ENCODE peak calls at places on chromosome 16, in four cellular contexts. P is K562, L is GM12878, Q is HepG2. Z is an unnamed sample.

GRCh38 chr16:52469775-52470174 is 77.2 kb downstream of the TOX3 start:
- DNase-seq in P (no peak), L (no peak), Q (peak; percentile 38), Z (no peak)

GRCh38 chr16:67030221-67030962 is 1.4 kb downstream of the CBFB start:
- DNase-seq in P (no peak), L (no peak), Q (no peak), Z (peak; percentile 19)

GRCh38 chr16:76676356-76676755 is 399.2 kb downstream of the CNTNAP4 start:
- DNase-seq in P (no peak), L (no peak), Q (no peak), Z (no peak)

GRCh38 chr16:77376358-77376757 is 58.5 kb downstream of the ADAMTS18 start:
- DNase-seq in P (no peak), L (no peak), Q (no peak), Z (no peak)

GRCh38 chr16:12356622-12357365 is 380.3 kb downstream of the SNX29 start:
- DNase-seq in P (peak; percentile 34), L (no peak), Q (no peak), Z (no peak)

GRCh38 chr16:35409503-35409902 is 1950.1 kb downstream of the TP53TG3F start:
- DNase-seq in P (no peak), L (no peak), Q (no peak), Z (no peak)

GRCh38 chr16:86575754-86576557 is 2.4 kb upstream of the FOXL1 start:
- DNase-seq in P (peak; percentile 94), L (no peak), Q (peak; percentile 63), Z (no peak)

GRCh38 chr16:57903656-57904055 is 67.3 kb downstream of the CNGB1 start:
- DNase-seq in P (no peak), L (no peak), Q (no peak), Z (no peak)

GRCh38 chr16:87789437-87790277 is 23.9 kb upstream of the KLHDC4 start:
- DNase-seq in P (no peak), L (no peak), Q (peak; percentile 95), Z (no peak)

GRCh38 chr16:77434365-77435239 is at the start of gene ADAMTS18:
- DNase-seq in P (no peak), L (no peak), Q (no peak), Z (peak; percentile 63)

GRCh38 chr16:12539185-12539929 is 264.3 kb downstream of the CPPED1 start:
- DNase-seq in P (no peak), L (peak; percentile 87), Q (no peak), Z (no peak)

GRCh38 chr16:53792161-53792951 is 88.4 kb downstream of the FTO start:
- DNase-seq in P (no peak), L (no peak), Q (no peak), Z (no peak)

GRCh38 chr16:53958481-53958880 is 254.5 kb downstream of the FTO start:
- DNase-seq in P (no peak), L (no peak), Q (no peak), Z (no peak)

GRCh38 chr16:17173134-17173729 is 297.5 kb downstream of the XYLT1 start:
- DNase-seq in P (no peak), L (no peak), Q (peak; percentile 24), Z (no peak)

GRCh38 chr16:30488764-30489595 is 16.4 kb downstream of the ITGAL start:
- DNase-seq in P (no peak), L (no peak), Q (peak; percentile 78), Z (no peak)

GRCh38 chr16:29806096-29806579 is at the start of gene MAZ:
- DNase-seq in P (peak; percentile 78), L (no peak), Q (no peak), Z (no peak)

GRCh38 chr16:71367243-71367976 is 8.9 kb downstream of the CALB2 start:
- DNase-seq in P (peak; percentile 75), L (peak; percentile 2), Q (peak; percentile 55), Z (peak; percentile 67)

GRCh38 chr16:56424404-56424765 is 960 bp downstream of the AMFR start:
- DNase-seq in P (no peak), L (no peak), Q (no peak), Z (no peak)

GRCh38 chr16:72129976-72130656 is 36.5 kb downstream of the DHX38 start:
- DNase-seq in P (no peak), L (no peak), Q (no peak), Z (no peak)

GRCh38 chr16:77850637-77851330 is 62.4 kb downstream of the VAT1L start:
- DNase-seq in P (no peak), L (no peak), Q (no peak), Z (no peak)

GRCh38 chr16:78127130-78127529 is 27.7 kb downstream of the WWOX start:
- DNase-seq in P (no peak), L (no peak), Q (no peak), Z (no peak)

GRCh38 chr16:74455213-74455612 is 33.9 kb upstream of the CLEC18B start:
- DNase-seq in P (no peak), L (no peak), Q (peak; percentile 27), Z (no peak)

GRCh38 chr16:11472410-11472809 is 114.3 kb downstream of the LITAF start:
- DNase-seq in P (no peak), L (no peak), Q (no peak), Z (no peak)

GRCh38 chr16:53257001-53257400 is 177.3 kb upstream of the RBL2 start:
- DNase-seq in P (no peak), L (no peak), Q (no peak), Z (no peak)

GRCh38 chr16:160691-161190 is 5.0 kb upstream of the HBM start:
- DNase-seq in P (no peak), L (no peak), Q (no peak), Z (no peak)

GRCh38 chr16:87321336-87322107 is 4.3 kb upstream of the C16orf95 start:
- DNase-seq in P (no peak), L (no peak), Q (no peak), Z (no peak)

GRCh38 chr16:46658925-46659324 is 30.1 kb downstream of the VPS35 start:
- DNase-seq in P (no peak), L (peak; percentile 76), Q (no peak), Z (no peak)

GRCh38 chr16:89294486-89294885 is 77.0 kb downstream of the ZNF778 start:
- DNase-seq in P (no peak), L (no peak), Q (no peak), Z (no peak)

GRCh38 chr16:69820926-69821541 is 58.9 kb downstream of the WWP2 start:
- DNase-seq in P (no peak), L (no peak), Q (peak; percentile 81), Z (no peak)

GRCh38 chr16:22381392-22381791 is 7.0 kb upstream of the CDR2 start:
- DNase-seq in P (no peak), L (no peak), Q (no peak), Z (no peak)

GRCh38 chr16:19109288-19109664 is 4.5 kb upstream of the ITPRIPL2 start:
- DNase-seq in P (no peak), L (no peak), Q (no peak), Z (no peak)

GRCh38 chr16:78666318-78666717 is 566.9 kb downstream of the WWOX start:
- DNase-seq in P (no peak), L (no peak), Q (no peak), Z (no peak)

GRCh38 chr16:84281077-84281476 is 13.6 kb upstream of the WFDC1 start:
- DNase-seq in P (peak; percentile 71), L (no peak), Q (no peak), Z (peak; percentile 74)

GRCh38 chr16:70681382-70682238 is 4.2 kb downstream of the MTSS2 start:
- DNase-seq in P (no peak), L (no peak), Q (peak; percentile 92), Z (no peak)

GRCh38 chr16:75591001-75591852 is 25.0 kb downstream of the GABARAPL2 start:
- DNase-seq in P (no peak), L (no peak), Q (no peak), Z (no peak)

GRCh38 chr16:1261131-1261917 is 5.5 kb downstream of the TPSD1 start:
- DNase-seq in P (no peak), L (no peak), Q (no peak), Z (no peak)
- TF ChIP-seq EZH2 in P (no peak), L (no peak), Q (peak; percentile 77), Z (no peak)

DNA sequence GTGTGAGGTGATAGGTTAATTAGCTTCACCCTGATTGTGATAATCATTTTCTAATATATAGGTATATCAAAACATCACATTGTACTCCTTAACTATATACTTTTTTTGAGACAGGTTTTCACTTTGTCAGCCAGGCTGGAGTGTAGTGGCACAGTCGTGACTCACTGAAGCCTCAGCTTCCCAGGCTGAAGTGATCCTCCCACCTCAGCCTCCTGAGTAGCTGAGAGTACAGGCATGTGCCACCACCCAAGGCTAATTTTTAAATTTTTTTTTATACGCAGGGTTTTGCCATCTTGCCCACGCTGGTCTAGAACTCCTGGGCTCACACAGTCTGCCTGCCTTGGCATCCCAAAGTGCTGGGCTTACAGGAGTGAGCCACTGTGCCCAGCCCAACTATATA is 455.3 kb upstream of the MAF start:
- DNase-seq in P (no peak), L (no peak), Q (no peak), Z (no peak)
- TF ChIP-seq HDAC2 in P (no peak), L (no peak), Q (no peak), Z (no peak)

DNA sequence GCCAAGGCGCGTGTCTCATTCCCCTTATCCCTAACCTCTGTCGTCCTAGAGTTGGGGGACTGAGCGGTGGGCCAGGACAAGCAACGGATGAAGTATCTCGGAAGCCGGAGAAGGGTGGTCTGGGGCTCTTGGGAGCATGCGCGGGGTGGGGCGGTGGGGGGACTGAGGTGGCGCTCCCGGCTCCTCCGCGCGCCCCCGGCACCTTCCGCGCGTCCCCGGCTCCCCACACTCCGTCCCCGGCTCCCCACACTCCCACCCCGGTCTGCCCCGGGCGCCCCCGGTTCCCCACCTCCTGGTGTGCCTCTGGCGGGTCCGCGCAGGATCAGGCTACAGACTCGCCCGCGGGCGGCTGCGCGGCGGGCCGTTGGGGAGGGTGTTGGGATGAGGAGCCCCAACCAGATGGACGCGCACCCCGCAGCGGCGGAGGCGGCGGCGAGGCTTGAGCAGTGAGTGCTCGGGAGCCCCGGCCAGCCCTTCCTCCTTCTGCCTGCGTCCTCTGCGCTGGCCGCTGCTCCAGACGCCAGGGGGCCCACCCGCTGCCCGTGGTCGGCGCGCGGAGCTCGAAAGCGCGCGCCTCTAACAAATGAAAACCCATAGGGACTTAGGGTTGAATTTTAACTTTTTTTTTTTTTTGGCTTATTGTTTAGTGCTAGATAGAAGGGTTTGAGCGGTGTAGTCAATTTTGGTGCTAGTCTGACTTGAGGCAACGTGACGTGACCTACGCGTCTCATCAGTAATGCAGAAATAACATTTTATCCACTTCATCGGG is 5.6 kb upstream of the CRYM start:
- DNase-seq in P (no peak), L (no peak), Q (peak; percentile 51), Z (peak; percentile 87)
- TF ChIP-seq EZH2 in P (no peak), L (peak; percentile 72), Q (no peak), Z (no peak)

GRCh38 chr16:85490971-85491771 is 122.0 kb upstream of the GSE1 start:
- DNase-seq in P (peak; percentile 79), L (no peak), Q (peak; percentile 53), Z (no peak)
- TF ChIP-seq HDAC2 in P (no peak), L (no peak), Q (peak; percentile 43), Z (no peak)

GRCh38 chr16:3937066-3937875 is 56.8 kb upstream of the CREBBP start:
- DNase-seq in P (no peak), L (no peak), Q (no peak), Z (no peak)
- TF ChIP-seq EZH2 in P (no peak), L (no peak), Q (no peak), Z (no peak)